ENCODE peak calls at places on chromosome 9, in ten cellular contexts. One of them, this sample, is unnamed.
A peak's percentile ranks its signal among the peaks of the same experiment; 100 is the strongest.

GRCh38 chr9:19030899-19031298 is 2.1 kb downstream of the SAXO1 start:
- DNase-seq in tibial nerve: no peak
- DNase-seq in CD8-positive, alpha-beta memory T cell: no peak
- DNase-seq in A549: no peak
- DNase-seq in amniotic epithelial cell: no peak
- DNase-seq in CD8-positive, alpha-beta T cell: no peak
- DNase-seq in H9: no peak
- DNase-seq in T-helper 1 cell: no peak
- DNase-seq in psoas muscle: no peak
- DNase-seq in activated CD4-positive, CD25-positive, alpha-beta regulatory T cell treated with anti-CD3 and anti-CD28 coated beads, Interleukin-2, amount 50 U/mL, for 72 hours: no peak
- DNase-seq in this sample: no peak

GRCh38 chr9:38061326-38061947 is 7.6 kb downstream of the SHB start:
- DNase-seq in tibial nerve: no peak
- DNase-seq in T-helper 1 cell: no peak
- DNase-seq in CD8-positive, alpha-beta memory T cell: no peak
- DNase-seq in amniotic epithelial cell: peak; percentile 21
- DNase-seq in psoas muscle: no peak
- DNase-seq in H9: no peak
- DNase-seq in activated CD4-positive, CD25-positive, alpha-beta regulatory T cell treated with anti-CD3 and anti-CD28 coated beads, Interleukin-2, amount 50 U/mL, for 72 hours: no peak
- DNase-seq in CD8-positive, alpha-beta T cell: no peak
- DNase-seq in A549: no peak
- DNase-seq in this sample: no peak

GRCh38 chr9:110622368-110622767 is 42.8 kb upstream of the SVEP1 start:
- DNase-seq in psoas muscle: no peak
- DNase-seq in A549: no peak
- DNase-seq in amniotic epithelial cell: no peak
- DNase-seq in CD8-positive, alpha-beta memory T cell: no peak
- DNase-seq in tibial nerve: no peak
- DNase-seq in CD8-positive, alpha-beta T cell: no peak
- DNase-seq in H9: no peak
- DNase-seq in T-helper 1 cell: no peak
- DNase-seq in activated CD4-positive, CD25-positive, alpha-beta regulatory T cell treated with anti-CD3 and anti-CD28 coated beads, Interleukin-2, amount 50 U/mL, for 72 hours: no peak
- DNase-seq in this sample: no peak

GRCh38 chr9:93576296-93577044 is at the start of gene PHF2:
- DNase-seq in CD8-positive, alpha-beta memory T cell: peak; percentile 16
- DNase-seq in psoas muscle: peak; percentile 51
- DNase-seq in T-helper 1 cell: no peak
- DNase-seq in activated CD4-positive, CD25-positive, alpha-beta regulatory T cell treated with anti-CD3 and anti-CD28 coated beads, Interleukin-2, amount 50 U/mL, for 72 hours: peak; percentile 50
- DNase-seq in H9: no peak
- DNase-seq in tibial nerve: no peak
- DNase-seq in amniotic epithelial cell: no peak
- DNase-seq in CD8-positive, alpha-beta T cell: peak; percentile 34
- DNase-seq in A549: peak; percentile 47
- DNase-seq in this sample: peak; percentile 89

GRCh38 chr9:105245720-105246161 is 1.3 kb downstream of the SLC44A1 start:
- DNase-seq in A549: no peak
- DNase-seq in activated CD4-positive, CD25-positive, alpha-beta regulatory T cell treated with anti-CD3 and anti-CD28 coated beads, Interleukin-2, amount 50 U/mL, for 72 hours: no peak
- DNase-seq in CD8-positive, alpha-beta memory T cell: no peak
- DNase-seq in CD8-positive, alpha-beta T cell: no peak
- DNase-seq in H9: no peak
- DNase-seq in psoas muscle: no peak
- DNase-seq in T-helper 1 cell: no peak
- DNase-seq in amniotic epithelial cell: no peak
- DNase-seq in tibial nerve: no peak
- DNase-seq in this sample: no peak

GRCh38 chr9:4796988-4797956 is 4.5 kb downstream of the RCL1 start:
- DNase-seq in amniotic epithelial cell: peak; percentile 37
- DNase-seq in tibial nerve: no peak
- DNase-seq in CD8-positive, alpha-beta memory T cell: no peak
- DNase-seq in psoas muscle: no peak
- DNase-seq in T-helper 1 cell: no peak
- DNase-seq in A549: peak; percentile 38
- DNase-seq in CD8-positive, alpha-beta T cell: no peak
- DNase-seq in activated CD4-positive, CD25-positive, alpha-beta regulatory T cell treated with anti-CD3 and anti-CD28 coated beads, Interleukin-2, amount 50 U/mL, for 72 hours: no peak
- DNase-seq in H9: peak; percentile 42
- DNase-seq in this sample: no peak

GRCh38 chr9:137411670-137412380 is 11.1 kb downstream of the EXD3 start:
- DNase-seq in CD8-positive, alpha-beta memory T cell: no peak
- DNase-seq in A549: peak; percentile 86
- DNase-seq in H9: peak; percentile 18
- DNase-seq in activated CD4-positive, CD25-positive, alpha-beta regulatory T cell treated with anti-CD3 and anti-CD28 coated beads, Interleukin-2, amount 50 U/mL, for 72 hours: peak; percentile 61
- DNase-seq in CD8-positive, alpha-beta T cell: peak; percentile 43
- DNase-seq in tibial nerve: peak; percentile 59
- DNase-seq in amniotic epithelial cell: peak; percentile 91
- DNase-seq in psoas muscle: peak; percentile 82
- DNase-seq in T-helper 1 cell: no peak
- DNase-seq in this sample: peak; percentile 83

GRCh38 chr9:656918-657583 is 184.4 kb upstream of the DMRT1 start:
- DNase-seq in psoas muscle: no peak
- DNase-seq in H9: no peak
- DNase-seq in tibial nerve: no peak
- DNase-seq in T-helper 1 cell: no peak
- DNase-seq in activated CD4-positive, CD25-positive, alpha-beta regulatory T cell treated with anti-CD3 and anti-CD28 coated beads, Interleukin-2, amount 50 U/mL, for 72 hours: no peak
- DNase-seq in CD8-positive, alpha-beta T cell: no peak
- DNase-seq in CD8-positive, alpha-beta memory T cell: no peak
- DNase-seq in A549: no peak
- DNase-seq in amniotic epithelial cell: no peak
- DNase-seq in this sample: no peak

GRCh38 chr9:7209990-7210389 is 452.2 kb downstream of the KDM4C start:
- DNase-seq in T-helper 1 cell: no peak
- DNase-seq in psoas muscle: no peak
- DNase-seq in A549: no peak
- DNase-seq in CD8-positive, alpha-beta memory T cell: no peak
- DNase-seq in amniotic epithelial cell: no peak
- DNase-seq in tibial nerve: no peak
- DNase-seq in CD8-positive, alpha-beta T cell: no peak
- DNase-seq in H9: no peak
- DNase-seq in activated CD4-positive, CD25-positive, alpha-beta regulatory T cell treated with anti-CD3 and anti-CD28 coated beads, Interleukin-2, amount 50 U/mL, for 72 hours: no peak
- DNase-seq in this sample: no peak

GRCh38 chr9:86723351-86723750 is 224.0 kb downstream of the GAS1 start:
- DNase-seq in activated CD4-positive, CD25-positive, alpha-beta regulatory T cell treated with anti-CD3 and anti-CD28 coated beads, Interleukin-2, amount 50 U/mL, for 72 hours: no peak
- DNase-seq in CD8-positive, alpha-beta memory T cell: no peak
- DNase-seq in amniotic epithelial cell: no peak
- DNase-seq in tibial nerve: no peak
- DNase-seq in psoas muscle: no peak
- DNase-seq in CD8-positive, alpha-beta T cell: peak; percentile 25
- DNase-seq in H9: no peak
- DNase-seq in T-helper 1 cell: no peak
- DNase-seq in A549: no peak
- DNase-seq in this sample: no peak

GRCh38 chr9:129866373-129867137 is 31.3 kb downstream of the USP20 start:
- DNase-seq in CD8-positive, alpha-beta T cell: peak; percentile 58
- DNase-seq in A549: no peak
- DNase-seq in T-helper 1 cell: no peak
- DNase-seq in activated CD4-positive, CD25-positive, alpha-beta regulatory T cell treated with anti-CD3 and anti-CD28 coated beads, Interleukin-2, amount 50 U/mL, for 72 hours: no peak
- DNase-seq in H9: no peak
- DNase-seq in amniotic epithelial cell: no peak
- DNase-seq in psoas muscle: no peak
- DNase-seq in tibial nerve: no peak
- DNase-seq in CD8-positive, alpha-beta memory T cell: peak; percentile 28
- DNase-seq in this sample: no peak

GRCh38 chr9:105054488-105054887 is 126.5 kb upstream of the ABCA1 start:
- DNase-seq in CD8-positive, alpha-beta memory T cell: no peak
- DNase-seq in tibial nerve: no peak
- DNase-seq in amniotic epithelial cell: peak; percentile 88
- DNase-seq in A549: no peak
- DNase-seq in CD8-positive, alpha-beta T cell: no peak
- DNase-seq in T-helper 1 cell: no peak
- DNase-seq in H9: no peak
- DNase-seq in psoas muscle: no peak
- DNase-seq in activated CD4-positive, CD25-positive, alpha-beta regulatory T cell treated with anti-CD3 and anti-CD28 coated beads, Interleukin-2, amount 50 U/mL, for 72 hours: no peak
- DNase-seq in this sample: no peak

GRCh38 chr9:34419716-34420504 is 38.5 kb downstream of the FAM219A start:
- DNase-seq in T-helper 1 cell: no peak
- DNase-seq in CD8-positive, alpha-beta T cell: no peak
- DNase-seq in tibial nerve: no peak
- DNase-seq in activated CD4-positive, CD25-positive, alpha-beta regulatory T cell treated with anti-CD3 and anti-CD28 coated beads, Interleukin-2, amount 50 U/mL, for 72 hours: no peak
- DNase-seq in H9: no peak
- DNase-seq in psoas muscle: no peak
- DNase-seq in CD8-positive, alpha-beta memory T cell: no peak
- DNase-seq in A549: no peak
- DNase-seq in amniotic epithelial cell: no peak
- DNase-seq in this sample: no peak